ENCODE peak calls at places on chromosomes 4 and X, in four cellular contexts. One of them, this sample, is unnamed.

GRCh38 chrX:98490670-98491069 is 1607.0 kb downstream of the RPA4 start:
- DNase-seq in A549: no peak
- DNase-seq in heart left ventricle: no peak
- DNase-seq in tibial artery: no peak
- DNase-seq in this sample: no peak

GRCh38 chrX:100673397-100673953 is 29.5 kb downstream of the SRPX2 start:
- DNase-seq in A549: no peak
- DNase-seq in heart left ventricle: no peak
- DNase-seq in tibial artery: no peak
- DNase-seq in this sample: no peak

GRCh38 chr4:73417973-73418372 is 13.9 kb downstream of the ALB start:
- DNase-seq in A549: no peak
- DNase-seq in heart left ventricle: no peak
- DNase-seq in tibial artery: no peak
- DNase-seq in this sample: no peak

GRCh38 chrX:135625995-135626394 is 87.4 kb upstream of the CT45A1 start:
- DNase-seq in A549: no peak
- DNase-seq in heart left ventricle: no peak
- DNase-seq in tibial artery: no peak
- DNase-seq in this sample: no peak

GRCh38 chrX:72271091-72271490 is 6.0 kb downstream of the RPS4X start:
- DNase-seq in A549: no peak
- DNase-seq in heart left ventricle: no peak
- DNase-seq in tibial artery: no peak
- DNase-seq in this sample: no peak

GRCh38 chr4:87251104-87251503 is 30.7 kb upstream of the KLHL8 start:
- DNase-seq in A549: no peak
- DNase-seq in heart left ventricle: peak
- DNase-seq in tibial artery: no peak
- DNase-seq in this sample: peak

GRCh38 chrX:26032141-26032917 is 105.8 kb upstream of the MAGEB18 start:
- DNase-seq in A549: no peak
- DNase-seq in heart left ventricle: no peak
- DNase-seq in tibial artery: no peak
- DNase-seq in this sample: no peak

GRCh38 chrX:113802837-113803236 is 781.0 kb upstream of the HTR2C start:
- DNase-seq in A549: no peak
- DNase-seq in heart left ventricle: no peak
- DNase-seq in tibial artery: no peak
- DNase-seq in this sample: no peak

GRCh38 chr4:87502580-87503238 is 26.5 kb downstream of the SPARCL1 start:
- DNase-seq in A549: no peak
- DNase-seq in heart left ventricle: no peak
- DNase-seq in tibial artery: no peak
- DNase-seq in this sample: no peak

GRCh38 chr4:88793473-88793872 is 95.8 kb upstream of the NAP1L5 start:
- DNase-seq in A549: no peak
- DNase-seq in heart left ventricle: no peak
- DNase-seq in tibial artery: no peak
- DNase-seq in this sample: no peak

GRCh38 chr4:69830529-69831269 is 29.2 kb downstream of the SULT1E1 start:
- DNase-seq in A549: no peak
- DNase-seq in heart left ventricle: no peak
- DNase-seq in tibial artery: no peak
- DNase-seq in this sample: no peak

GRCh38 chrX:132837971-132838370 is 120.5 kb downstream of the HS6ST2 start:
- DNase-seq in A549: no peak
- DNase-seq in heart left ventricle: no peak
- DNase-seq in tibial artery: no peak
- DNase-seq in this sample: no peak

GRCh38 chrX:17355976-17356375 is 19.0 kb upstream of the NHS start:
- DNase-seq in A549: no peak
- DNase-seq in heart left ventricle: no peak
- DNase-seq in tibial artery: no peak
- DNase-seq in this sample: no peak

GRCh38 chrX:67544281-67544680 is 460 bp downstream of the AR start:
- DNase-seq in A549: no peak
- DNase-seq in heart left ventricle: peak
- DNase-seq in tibial artery: peak
- DNase-seq in this sample: no peak

GRCh38 chr4:173181769-173182374 is 13.3 kb downstream of the GALNT7 start:
- DNase-seq in A549: no peak
- DNase-seq in heart left ventricle: no peak
- DNase-seq in tibial artery: no peak
- DNase-seq in this sample: no peak

GRCh38 chr4:140163029-140163810 is 9.2 kb upstream of the MAML3 start:
- DNase-seq in A549: no peak
- DNase-seq in heart left ventricle: no peak
- DNase-seq in tibial artery: peak
- DNase-seq in this sample: no peak

GRCh38 chr4:168598191-168598590 is 101.3 kb downstream of the PALLD start:
- DNase-seq in A549: no peak
- DNase-seq in heart left ventricle: no peak
- DNase-seq in tibial artery: no peak
- DNase-seq in this sample: no peak

GRCh38 chr4:125741825-125742452 is 427.2 kb downstream of the FAT4 start:
- DNase-seq in A549: no peak
- DNase-seq in heart left ventricle: no peak
- DNase-seq in tibial artery: no peak
- DNase-seq in this sample: no peak

GRCh38 chrX:9804444-9804843 is 18.2 kb downstream of the SHROOM2 start:
- DNase-seq in A549: no peak
- DNase-seq in heart left ventricle: no peak
- DNase-seq in tibial artery: no peak
- DNase-seq in this sample: no peak

GRCh38 chr4:61086357-61086756 is 113.8 kb upstream of the ADGRL3 start:
- DNase-seq in A549: no peak
- DNase-seq in heart left ventricle: no peak
- DNase-seq in tibial artery: no peak
- DNase-seq in this sample: no peak

GRCh38 chrX:46642145-46642544 is 68.6 kb downstream of the CHST7 start:
- DNase-seq in A549: peak
- DNase-seq in heart left ventricle: peak
- DNase-seq in tibial artery: no peak
- DNase-seq in this sample: no peak

GRCh38 chrX:37646254-37646653 is 39.3 kb upstream of the XK start:
- DNase-seq in A549: no peak
- DNase-seq in heart left ventricle: no peak
- DNase-seq in tibial artery: no peak
- DNase-seq in this sample: no peak

GRCh38 chr4:28918871-28919270 is 1801.3 kb upstream of the PCDH7 start:
- DNase-seq in A549: no peak
- DNase-seq in heart left ventricle: no peak
- DNase-seq in tibial artery: no peak
- DNase-seq in this sample: no peak

GRCh38 chrX:17812763-17813162 is 48.3 kb downstream of the RAI2 start:
- DNase-seq in A549: no peak
- DNase-seq in heart left ventricle: no peak
- DNase-seq in tibial artery: no peak
- DNase-seq in this sample: peak

GRCh38 chrX:40651620-40652223 is 4.4 kb upstream of the CXorf38 start:
- DNase-seq in A549: no peak
- DNase-seq in heart left ventricle: peak
- DNase-seq in tibial artery: no peak
- DNase-seq in this sample: no peak

GRCh38 chr4:155588437-155588836 is 78.2 kb upstream of the GUCY1A1 start:
- DNase-seq in A549: no peak
- DNase-seq in heart left ventricle: no peak
- DNase-seq in tibial artery: no peak
- DNase-seq in this sample: no peak

GRCh38 chr4:1859389-1859753 is 3.4 kb upstream of the LETM1 start:
- DNase-seq in A549: no peak
- DNase-seq in heart left ventricle: no peak
- DNase-seq in tibial artery: no peak
- DNase-seq in this sample: no peak

GRCh38 chr4:153217440-153217839 is 13.2 kb downstream of the TRIM2 start:
- DNase-seq in A549: no peak
- DNase-seq in heart left ventricle: no peak
- DNase-seq in tibial artery: no peak
- DNase-seq in this sample: no peak

GRCh38 chr4:171920901-171921300 is 107.7 kb downstream of the GALNTL6 start:
- DNase-seq in A549: no peak
- DNase-seq in heart left ventricle: no peak
- DNase-seq in tibial artery: no peak
- DNase-seq in this sample: no peak

GRCh38 chr4:185754961-185755360 is 57.0 kb downstream of the SORBS2 start:
- DNase-seq in A549: no peak
- DNase-seq in heart left ventricle: no peak
- DNase-seq in tibial artery: no peak
- DNase-seq in this sample: no peak

GRCh38 chrX:125193921-125194320 is 125.8 kb upstream of the TEX13C start:
- DNase-seq in A549: no peak
- DNase-seq in heart left ventricle: no peak
- DNase-seq in tibial artery: no peak
- DNase-seq in this sample: no peak

GRCh38 chrX:10016516-10017132 is 49.5 kb downstream of the CLDN34 start:
- DNase-seq in A549: no peak
- DNase-seq in heart left ventricle: no peak
- DNase-seq in tibial artery: no peak
- DNase-seq in this sample: no peak

GRCh38 chrX:130566028-130566683 is 164.4 kb downstream of the RBMX2 start:
- DNase-seq in A549: no peak
- DNase-seq in heart left ventricle: no peak
- DNase-seq in tibial artery: no peak
- DNase-seq in this sample: no peak

GRCh38 chrX:20284444-20284843 is 17.7 kb upstream of the RPS6KA3 start:
- DNase-seq in A549: no peak
- DNase-seq in heart left ventricle: no peak
- DNase-seq in tibial artery: no peak
- DNase-seq in this sample: no peak

GRCh38 chr4:176443646-176444409 is 124.1 kb downstream of the SPCS3 start:
- DNase-seq in A549: no peak
- DNase-seq in heart left ventricle: no peak
- DNase-seq in tibial artery: no peak
- DNase-seq in this sample: no peak

GRCh38 chr4:80463509-80463908 is 128.0 kb downstream of the CFAP299 start:
- DNase-seq in A549: no peak
- DNase-seq in heart left ventricle: no peak
- DNase-seq in tibial artery: no peak
- DNase-seq in this sample: no peak

GRCh38 chr4:149347139-149347538 is 468.5 kb downstream of the IQCM start:
- DNase-seq in A549: no peak
- DNase-seq in heart left ventricle: no peak
- DNase-seq in tibial artery: no peak
- DNase-seq in this sample: no peak

GRCh38 chr4:159390648-159391047 is 287.8 kb downstream of the RAPGEF2 start:
- DNase-seq in A549: no peak
- DNase-seq in heart left ventricle: no peak
- DNase-seq in tibial artery: no peak
- DNase-seq in this sample: no peak

GRCh38 chr4:134085525-134085924 is 116.1 kb downstream of the PABPC4L start:
- DNase-seq in A549: no peak
- DNase-seq in heart left ventricle: no peak
- DNase-seq in tibial artery: no peak
- DNase-seq in this sample: no peak

DNA sequence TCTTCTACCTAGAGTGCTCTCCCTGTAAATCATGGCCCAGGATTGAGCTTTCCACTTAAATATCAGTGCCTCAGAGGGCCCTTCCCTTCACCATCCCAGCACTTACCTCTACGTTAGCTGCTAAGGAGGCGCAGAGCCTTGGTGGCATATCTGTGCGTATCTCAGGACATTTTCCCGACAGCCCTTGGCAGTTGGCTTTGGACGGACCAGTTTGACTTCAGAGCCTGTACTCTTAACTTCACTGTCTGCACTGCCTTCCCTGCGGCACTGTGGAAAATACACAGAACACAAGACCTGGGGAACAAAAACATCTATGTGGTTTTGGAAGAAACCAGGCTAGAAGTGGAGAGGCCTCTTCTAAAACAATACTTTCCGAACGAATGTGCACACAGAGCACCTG is 2.4 kb downstream of the TADA2B start:
- DNase-seq in A549: no peak
- DNase-seq in heart left ventricle: no peak
- DNase-seq in tibial artery: no peak
- DNase-seq in this sample: no peak
- H3K27ac ChIP-seq in A549: no peak
- H3K27ac ChIP-seq in heart left ventricle: no peak
- H3K27ac ChIP-seq in tibial artery: no peak
- H3K27ac ChIP-seq in this sample: no peak

GRCh38 chr4:101286663-101287062 is 60.7 kb downstream of the PPP3CA start:
- DNase-seq in A549: no peak
- DNase-seq in heart left ventricle: no peak
- DNase-seq in tibial artery: no peak
- DNase-seq in this sample: no peak
- H3K27ac ChIP-seq in A549: no peak
- H3K27ac ChIP-seq in heart left ventricle: no peak
- H3K27ac ChIP-seq in tibial artery: no peak
- H3K27ac ChIP-seq in this sample: no peak

GRCh38 chrX:48003367-48003757 is 427 bp downstream of the ZNF182 start:
- DNase-seq in A549: peak
- DNase-seq in heart left ventricle: no peak
- DNase-seq in tibial artery: no peak
- DNase-seq in this sample: peak
- H3K27ac ChIP-seq in A549: peak
- H3K27ac ChIP-seq in heart left ventricle: peak
- H3K27ac ChIP-seq in tibial artery: peak
- H3K27ac ChIP-seq in this sample: peak

GRCh38 chrX:13419918-13420317 is 100.1 kb upstream of the ATXN3L start:
- DNase-seq in A549: no peak
- DNase-seq in heart left ventricle: no peak
- DNase-seq in tibial artery: no peak
- DNase-seq in this sample: no peak
- H3K27ac ChIP-seq in A549: peak
- H3K27ac ChIP-seq in heart left ventricle: no peak
- H3K27ac ChIP-seq in tibial artery: no peak
- H3K27ac ChIP-seq in this sample: no peak

DNA sequence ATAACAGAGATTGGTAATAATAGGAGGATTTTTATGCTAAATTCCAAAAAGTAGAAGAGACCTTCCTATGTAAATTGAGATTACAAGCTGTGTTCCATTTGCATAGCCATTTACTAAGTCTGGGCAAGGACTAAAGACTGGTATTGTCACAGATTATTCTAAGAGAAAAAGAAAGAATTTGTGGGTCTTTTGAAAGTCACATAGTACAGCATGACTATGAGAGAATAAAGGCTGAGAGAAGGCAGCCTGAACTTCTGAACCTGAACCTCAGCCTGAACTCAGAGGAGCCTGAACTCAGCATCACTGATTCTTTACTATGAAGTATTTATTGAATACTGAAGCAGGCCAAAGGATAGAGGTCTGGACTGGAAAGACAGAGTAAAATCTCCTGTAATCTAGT is 297.5 kb downstream of the STPG2 start:
- DNase-seq in A549: no peak
- DNase-seq in heart left ventricle: no peak
- DNase-seq in tibial artery: no peak
- DNase-seq in this sample: no peak
- H3K27ac ChIP-seq in A549: no peak
- H3K27ac ChIP-seq in heart left ventricle: no peak
- H3K27ac ChIP-seq in tibial artery: no peak
- H3K27ac ChIP-seq in this sample: no peak

DNA sequence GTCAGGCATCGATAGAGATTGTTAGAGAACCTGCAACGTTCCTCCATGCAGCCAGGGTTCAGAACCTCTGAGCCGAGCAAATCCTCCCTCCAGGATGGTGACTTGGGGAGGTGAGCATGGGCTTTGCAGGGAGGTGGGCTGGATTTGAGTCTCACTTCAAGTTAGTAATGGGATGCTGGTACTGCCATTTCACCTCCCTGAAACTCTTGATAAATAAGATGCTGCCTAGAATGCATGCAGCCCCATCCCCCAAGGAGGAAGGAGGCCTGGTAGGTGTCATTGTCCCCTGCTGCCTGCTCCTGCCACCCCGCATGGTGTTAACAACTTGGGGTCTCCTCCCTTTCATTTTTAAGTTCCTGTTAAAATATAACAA is 35.7 kb upstream of the SLC2A9 start:
- DNase-seq in A549: no peak
- DNase-seq in heart left ventricle: no peak
- DNase-seq in tibial artery: no peak
- DNase-seq in this sample: no peak
- H3K27ac ChIP-seq in A549: no peak
- H3K27ac ChIP-seq in heart left ventricle: no peak
- H3K27ac ChIP-seq in tibial artery: no peak
- H3K27ac ChIP-seq in this sample: no peak

This sample was measured in caudate nucleus.